ENCODE peak calls at places on chromosomes 2 and 18, in eight cellular contexts. One of them, this sample, is unnamed.

GRCh38 chr18:13216092-13216582 is 2.4 kb upstream of the LDLRAD4 start:
- DNase-seq in activated CD8-positive, alpha-beta memory T cell treated with anti-CD3 and anti-CD28 coated beads for 24 hours: peak; percentile 73
- DNase-seq in ACHN: peak; percentile 50
- DNase-seq in GM23248: peak; percentile 74
- DNase-seq in ELR: peak; percentile 55
- DNase-seq in cardiac muscle cell: peak; percentile 78
- DNase-seq in K562: no peak
- DNase-seq in HFF-Myc: peak; percentile 27
- DNase-seq in this sample: peak; percentile 89

GRCh38 chr2:27798948-27799645 is 27.6 kb downstream of the MRPL33 start:
- DNase-seq in activated CD8-positive, alpha-beta memory T cell treated with anti-CD3 and anti-CD28 coated beads for 24 hours: no peak
- DNase-seq in ACHN: peak; percentile 100
- DNase-seq in GM23248: peak; percentile 100
- DNase-seq in ELR: peak; percentile 100
- DNase-seq in cardiac muscle cell: peak; percentile 44
- DNase-seq in K562: no peak
- DNase-seq in HFF-Myc: peak; percentile 100
- DNase-seq in this sample: peak; percentile 98

GRCh38 chr2:162200636-162201035 is 42.6 kb downstream of the FAP start:
- DNase-seq in activated CD8-positive, alpha-beta memory T cell treated with anti-CD3 and anti-CD28 coated beads for 24 hours: no peak
- DNase-seq in ACHN: no peak
- DNase-seq in GM23248: no peak
- DNase-seq in ELR: no peak
- DNase-seq in cardiac muscle cell: no peak
- DNase-seq in K562: no peak
- DNase-seq in HFF-Myc: no peak
- DNase-seq in this sample: no peak

GRCh38 chr2:31112544-31112943 is 25.7 kb downstream of the GALNT14 start:
- DNase-seq in activated CD8-positive, alpha-beta memory T cell treated with anti-CD3 and anti-CD28 coated beads for 24 hours: no peak
- DNase-seq in ACHN: no peak
- DNase-seq in GM23248: no peak
- DNase-seq in ELR: no peak
- DNase-seq in cardiac muscle cell: no peak
- DNase-seq in K562: no peak
- DNase-seq in HFF-Myc: no peak
- DNase-seq in this sample: no peak

GRCh38 chr18:31649894-31650719 is 34.3 kb downstream of the B4GALT6 start:
- DNase-seq in activated CD8-positive, alpha-beta memory T cell treated with anti-CD3 and anti-CD28 coated beads for 24 hours: no peak
- DNase-seq in ACHN: no peak
- DNase-seq in GM23248: no peak
- DNase-seq in ELR: no peak
- DNase-seq in cardiac muscle cell: no peak
- DNase-seq in K562: no peak
- DNase-seq in HFF-Myc: no peak
- DNase-seq in this sample: no peak

GRCh38 chr2:174007010-174007409 is 41.8 kb upstream of the SP3 start:
- DNase-seq in activated CD8-positive, alpha-beta memory T cell treated with anti-CD3 and anti-CD28 coated beads for 24 hours: no peak
- DNase-seq in ACHN: no peak
- DNase-seq in GM23248: no peak
- DNase-seq in ELR: no peak
- DNase-seq in cardiac muscle cell: no peak
- DNase-seq in K562: no peak
- DNase-seq in HFF-Myc: no peak
- DNase-seq in this sample: no peak

GRCh38 chr2:143545059-143545458 is 415.8 kb downstream of the ARHGAP15 start:
- DNase-seq in activated CD8-positive, alpha-beta memory T cell treated with anti-CD3 and anti-CD28 coated beads for 24 hours: no peak
- DNase-seq in ACHN: no peak
- DNase-seq in GM23248: no peak
- DNase-seq in ELR: no peak
- DNase-seq in cardiac muscle cell: no peak
- DNase-seq in K562: no peak
- DNase-seq in HFF-Myc: no peak
- DNase-seq in this sample: no peak

GRCh38 chr18:48238636-48239035 is 170.5 kb downstream of the ZBTB7C start:
- DNase-seq in activated CD8-positive, alpha-beta memory T cell treated with anti-CD3 and anti-CD28 coated beads for 24 hours: no peak
- DNase-seq in ACHN: no peak
- DNase-seq in GM23248: no peak
- DNase-seq in ELR: peak; percentile 10
- DNase-seq in cardiac muscle cell: no peak
- DNase-seq in K562: no peak
- DNase-seq in HFF-Myc: no peak
- DNase-seq in this sample: no peak

GRCh38 chr2:69804416-69804815 is 25.0 kb upstream of the GMCL1 start:
- DNase-seq in activated CD8-positive, alpha-beta memory T cell treated with anti-CD3 and anti-CD28 coated beads for 24 hours: no peak
- DNase-seq in ACHN: no peak
- DNase-seq in GM23248: no peak
- DNase-seq in ELR: no peak
- DNase-seq in cardiac muscle cell: no peak
- DNase-seq in K562: no peak
- DNase-seq in HFF-Myc: no peak
- DNase-seq in this sample: no peak

GRCh38 chr2:23273786-23274185 is 111.2 kb upstream of the KLHL29 start:
- DNase-seq in activated CD8-positive, alpha-beta memory T cell treated with anti-CD3 and anti-CD28 coated beads for 24 hours: no peak
- DNase-seq in ACHN: no peak
- DNase-seq in GM23248: peak; percentile 41
- DNase-seq in ELR: peak; percentile 19
- DNase-seq in cardiac muscle cell: no peak
- DNase-seq in K562: no peak
- DNase-seq in HFF-Myc: no peak
- DNase-seq in this sample: no peak

GRCh38 chr2:55490554-55490953 is 29.0 kb upstream of the CFAP36 start:
- DNase-seq in activated CD8-positive, alpha-beta memory T cell treated with anti-CD3 and anti-CD28 coated beads for 24 hours: no peak
- DNase-seq in ACHN: peak; percentile 46
- DNase-seq in GM23248: peak; percentile 52
- DNase-seq in ELR: peak; percentile 58
- DNase-seq in cardiac muscle cell: no peak
- DNase-seq in K562: peak; percentile 44
- DNase-seq in HFF-Myc: peak; percentile 59
- DNase-seq in this sample: peak; percentile 90

GRCh38 chr2:51013060-51013746 is 18.7 kb downstream of the NRXN1 start:
- DNase-seq in activated CD8-positive, alpha-beta memory T cell treated with anti-CD3 and anti-CD28 coated beads for 24 hours: no peak
- DNase-seq in ACHN: no peak
- DNase-seq in GM23248: no peak
- DNase-seq in ELR: no peak
- DNase-seq in cardiac muscle cell: peak; percentile 55
- DNase-seq in K562: no peak
- DNase-seq in HFF-Myc: no peak
- DNase-seq in this sample: no peak

GRCh38 chr2:20232837-20233207 is 7.9 kb upstream of the SDC1 start:
- DNase-seq in activated CD8-positive, alpha-beta memory T cell treated with anti-CD3 and anti-CD28 coated beads for 24 hours: peak; percentile 24
- DNase-seq in ACHN: no peak
- DNase-seq in GM23248: no peak
- DNase-seq in ELR: no peak
- DNase-seq in cardiac muscle cell: no peak
- DNase-seq in K562: no peak
- DNase-seq in HFF-Myc: no peak
- DNase-seq in this sample: no peak

GRCh38 chr18:14947482-14948162 is 199.7 kb downstream of the ANKRD30B start:
- DNase-seq in activated CD8-positive, alpha-beta memory T cell treated with anti-CD3 and anti-CD28 coated beads for 24 hours: peak; percentile 7
- DNase-seq in ACHN: no peak
- DNase-seq in GM23248: no peak
- DNase-seq in ELR: no peak
- DNase-seq in cardiac muscle cell: no peak
- DNase-seq in K562: no peak
- DNase-seq in HFF-Myc: no peak
- DNase-seq in this sample: no peak

GRCh38 chr2:221969087-221969829 is 329.5 kb downstream of the PAX3 start:
- DNase-seq in activated CD8-positive, alpha-beta memory T cell treated with anti-CD3 and anti-CD28 coated beads for 24 hours: no peak
- DNase-seq in ACHN: peak; percentile 58
- DNase-seq in GM23248: peak; percentile 77
- DNase-seq in ELR: peak; percentile 64
- DNase-seq in cardiac muscle cell: peak; percentile 49
- DNase-seq in K562: no peak
- DNase-seq in HFF-Myc: peak; percentile 7
- DNase-seq in this sample: peak; percentile 15

GRCh38 chr2:180790891-180791290 is 189.5 kb upstream of the UBE2E3 start:
- DNase-seq in activated CD8-positive, alpha-beta memory T cell treated with anti-CD3 and anti-CD28 coated beads for 24 hours: no peak
- DNase-seq in ACHN: no peak
- DNase-seq in GM23248: peak; percentile 22
- DNase-seq in ELR: no peak
- DNase-seq in cardiac muscle cell: no peak
- DNase-seq in K562: no peak
- DNase-seq in HFF-Myc: no peak
- DNase-seq in this sample: no peak

GRCh38 chr18:25351773-25352628 is at the start of gene ZNF521:
- DNase-seq in activated CD8-positive, alpha-beta memory T cell treated with anti-CD3 and anti-CD28 coated beads for 24 hours: peak; percentile 75
- DNase-seq in ACHN: peak; percentile 70
- DNase-seq in GM23248: peak; percentile 91
- DNase-seq in ELR: peak; percentile 82
- DNase-seq in cardiac muscle cell: peak; percentile 94
- DNase-seq in K562: peak; percentile 92
- DNase-seq in HFF-Myc: peak; percentile 71
- DNase-seq in this sample: peak; percentile 97

GRCh38 chr2:53407363-53408080 is 360.1 kb upstream of the CHAC2 start:
- DNase-seq in activated CD8-positive, alpha-beta memory T cell treated with anti-CD3 and anti-CD28 coated beads for 24 hours: no peak
- DNase-seq in ACHN: no peak
- DNase-seq in GM23248: no peak
- DNase-seq in ELR: peak; percentile 87
- DNase-seq in cardiac muscle cell: no peak
- DNase-seq in K562: no peak
- DNase-seq in HFF-Myc: no peak
- DNase-seq in this sample: no peak

GRCh38 chr2:10897956-10898355 is 13.8 kb upstream of the KCNF1 start:
- DNase-seq in activated CD8-positive, alpha-beta memory T cell treated with anti-CD3 and anti-CD28 coated beads for 24 hours: no peak
- DNase-seq in ACHN: no peak
- DNase-seq in GM23248: peak; percentile 89
- DNase-seq in ELR: peak; percentile 70
- DNase-seq in cardiac muscle cell: no peak
- DNase-seq in K562: no peak
- DNase-seq in HFF-Myc: no peak
- DNase-seq in this sample: no peak

GRCh38 chr2:46276652-46277051 is 20.6 kb upstream of the EPAS1 start:
- DNase-seq in activated CD8-positive, alpha-beta memory T cell treated with anti-CD3 and anti-CD28 coated beads for 24 hours: no peak
- DNase-seq in ACHN: peak; percentile 19
- DNase-seq in GM23248: peak; percentile 49
- DNase-seq in ELR: peak; percentile 56
- DNase-seq in cardiac muscle cell: no peak
- DNase-seq in K562: no peak
- DNase-seq in HFF-Myc: no peak
- DNase-seq in this sample: no peak

GRCh38 chr2:6506311-6507258 is 359.1 kb downstream of the CMPK2 start:
- DNase-seq in activated CD8-positive, alpha-beta memory T cell treated with anti-CD3 and anti-CD28 coated beads for 24 hours: no peak
- DNase-seq in ACHN: peak; percentile 64
- DNase-seq in GM23248: peak; percentile 32
- DNase-seq in ELR: peak; percentile 61
- DNase-seq in cardiac muscle cell: no peak
- DNase-seq in K562: no peak
- DNase-seq in HFF-Myc: peak; percentile 43
- DNase-seq in this sample: no peak

GRCh38 chr2:240525802-240526201 is 32.0 kb downstream of the ANKMY1 start:
- DNase-seq in activated CD8-positive, alpha-beta memory T cell treated with anti-CD3 and anti-CD28 coated beads for 24 hours: peak; percentile 48
- DNase-seq in ACHN: no peak
- DNase-seq in GM23248: no peak
- DNase-seq in ELR: no peak
- DNase-seq in cardiac muscle cell: no peak
- DNase-seq in K562: no peak
- DNase-seq in HFF-Myc: no peak
- DNase-seq in this sample: no peak

GRCh38 chr2:23452853-23453420 is 68.0 kb downstream of the KLHL29 start:
- DNase-seq in activated CD8-positive, alpha-beta memory T cell treated with anti-CD3 and anti-CD28 coated beads for 24 hours: no peak
- DNase-seq in ACHN: no peak
- DNase-seq in GM23248: no peak
- DNase-seq in ELR: peak; percentile 43
- DNase-seq in cardiac muscle cell: no peak
- DNase-seq in K562: no peak
- DNase-seq in HFF-Myc: no peak
- DNase-seq in this sample: no peak

GRCh38 chr18:79203017-79203605 is 133.9 kb downstream of the ATP9B start:
- DNase-seq in activated CD8-positive, alpha-beta memory T cell treated with anti-CD3 and anti-CD28 coated beads for 24 hours: peak; percentile 65
- DNase-seq in ACHN: peak; percentile 41
- DNase-seq in GM23248: peak; percentile 36
- DNase-seq in ELR: peak; percentile 71
- DNase-seq in cardiac muscle cell: no peak
- DNase-seq in K562: no peak
- DNase-seq in HFF-Myc: no peak
- DNase-seq in this sample: no peak

GRCh38 chr2:219010162-219010756 is 17.0 kb upstream of the CRYBA2 start:
- DNase-seq in activated CD8-positive, alpha-beta memory T cell treated with anti-CD3 and anti-CD28 coated beads for 24 hours: no peak
- DNase-seq in ACHN: peak; percentile 26
- DNase-seq in GM23248: no peak
- DNase-seq in ELR: peak; percentile 30
- DNase-seq in cardiac muscle cell: peak; percentile 40
- DNase-seq in K562: peak; percentile 48
- DNase-seq in HFF-Myc: no peak
- DNase-seq in this sample: peak; percentile 26

GRCh38 chr2:202858601-202859000 is 13.0 kb downstream of the ICA1L start:
- DNase-seq in activated CD8-positive, alpha-beta memory T cell treated with anti-CD3 and anti-CD28 coated beads for 24 hours: no peak
- DNase-seq in ACHN: no peak
- DNase-seq in GM23248: no peak
- DNase-seq in ELR: no peak
- DNase-seq in cardiac muscle cell: no peak
- DNase-seq in K562: no peak
- DNase-seq in HFF-Myc: no peak
- DNase-seq in this sample: no peak

GRCh38 chr18:29003194-29003593 is 826.3 kb upstream of the CDH2 start:
- DNase-seq in activated CD8-positive, alpha-beta memory T cell treated with anti-CD3 and anti-CD28 coated beads for 24 hours: no peak
- DNase-seq in ACHN: no peak
- DNase-seq in GM23248: no peak
- DNase-seq in ELR: no peak
- DNase-seq in cardiac muscle cell: no peak
- DNase-seq in K562: no peak
- DNase-seq in HFF-Myc: no peak
- DNase-seq in this sample: no peak

GRCh38 chr2:149527998-149528775 is 59.4 kb downstream of the MMADHC start:
- DNase-seq in activated CD8-positive, alpha-beta memory T cell treated with anti-CD3 and anti-CD28 coated beads for 24 hours: no peak
- DNase-seq in ACHN: no peak
- DNase-seq in GM23248: no peak
- DNase-seq in ELR: no peak
- DNase-seq in cardiac muscle cell: no peak
- DNase-seq in K562: no peak
- DNase-seq in HFF-Myc: no peak
- DNase-seq in this sample: no peak

GRCh38 chr2:101750688-101751087 is 53.2 kb downstream of the MAP4K4 start:
- DNase-seq in activated CD8-positive, alpha-beta memory T cell treated with anti-CD3 and anti-CD28 coated beads for 24 hours: no peak
- DNase-seq in ACHN: no peak
- DNase-seq in GM23248: no peak
- DNase-seq in ELR: no peak
- DNase-seq in cardiac muscle cell: no peak
- DNase-seq in K562: no peak
- DNase-seq in HFF-Myc: no peak
- DNase-seq in this sample: no peak

GRCh38 chr2:949894-950626 is 589 bp upstream of the SNTG2 start:
- DNase-seq in activated CD8-positive, alpha-beta memory T cell treated with anti-CD3 and anti-CD28 coated beads for 24 hours: peak; percentile 72
- DNase-seq in ACHN: peak; percentile 8
- DNase-seq in GM23248: peak; percentile 10
- DNase-seq in ELR: no peak
- DNase-seq in cardiac muscle cell: peak; percentile 31
- DNase-seq in K562: no peak
- DNase-seq in HFF-Myc: no peak
- DNase-seq in this sample: no peak

GRCh38 chr2:165109915-165110314 is 93.9 kb downstream of the SCN3A start:
- DNase-seq in activated CD8-positive, alpha-beta memory T cell treated with anti-CD3 and anti-CD28 coated beads for 24 hours: no peak
- DNase-seq in ACHN: no peak
- DNase-seq in GM23248: no peak
- DNase-seq in ELR: no peak
- DNase-seq in cardiac muscle cell: no peak
- DNase-seq in K562: no peak
- DNase-seq in HFF-Myc: no peak
- DNase-seq in this sample: no peak